ENCODE peak calls at places on chromosomes 3 and 15, in six cellular contexts. Z, S, V, R, G and F are unnamed samples.

GRCh38 chr3:131396170-131396569 is 14.6 kb downstream of the NUDT16 start:
- DNase-seq in S (no peak), R (no peak), V (no peak), G (no peak), Z (peak), F (peak)

GRCh38 chr15:50418041-50418583 is 6.1 kb upstream of the USP8 start:
- DNase-seq in Z (no peak), V (no peak), R (no peak), S (no peak), G (no peak), F (no peak)

GRCh38 chr3:54861248-54862067 is 66.4 kb downstream of the LRTM1 start:
- DNase-seq in V (no peak), G (no peak), S (no peak), R (no peak), Z (peak), F (no peak)

GRCh38 chr3:57967590-57967989 is 40.6 kb upstream of the FLNB start:
- DNase-seq in V (no peak), Z (no peak), G (peak), R (no peak), S (no peak), F (no peak)

GRCh38 chr3:115494826-115495225 is 128.5 kb upstream of the GAP43 start:
- DNase-seq in Z (no peak), V (no peak), R (no peak), S (no peak), G (no peak), F (no peak)

GRCh38 chr15:65189102-65189740 is 4.1 kb upstream of the CLPX start:
- DNase-seq in G (peak), R (no peak), V (peak), Z (no peak), S (no peak), F (peak)

GRCh38 chr3:71680588-71680987 is 44.6 kb downstream of the EIF4E3 start:
- DNase-seq in R (no peak), G (peak), S (no peak), V (peak), Z (no peak), F (no peak)

GRCh38 chr3:120689395-120689794 is 7.4 kb upstream of the HGD start:
- DNase-seq in Z (no peak), R (no peak), S (no peak), G (no peak), V (no peak), F (no peak)

GRCh38 chr15:51341366-51342248 is at the start of gene GLDN:
- DNase-seq in Z (peak), R (no peak), V (no peak), G (peak), S (no peak), F (no peak)

GRCh38 chr3:143595456-143596077 is 252.7 kb downstream of the SLC9A9 start:
- DNase-seq in Z (no peak), G (no peak), S (no peak), V (no peak), R (no peak), F (no peak)

GRCh38 chr15:94397377-94397776 is 166.0 kb downstream of the MCTP2 start:
- DNase-seq in V (no peak), G (no peak), S (no peak), R (no peak), Z (no peak), F (no peak)

GRCh38 chr15:40276927-40277326 is 5.9 kb downstream of the ANKRD63 start:
- DNase-seq in Z (no peak), S (no peak), V (no peak), G (no peak), R (no peak), F (no peak)

GRCh38 chr3:150202696-150203095 is 205.4 kb upstream of the TSC22D2 start:
- DNase-seq in V (no peak), S (no peak), Z (no peak), G (no peak), R (no peak), F (no peak)

GRCh38 chr15:67641453-67641852 is 99.0 kb downstream of the MAP2K5 start:
- DNase-seq in S (no peak), G (no peak), Z (no peak), R (no peak), V (no peak), F (no peak)

GRCh38 chr3:151599103-151599672 is 134.5 kb upstream of the AADACL2 start:
- DNase-seq in R (no peak), S (no peak), V (no peak), Z (no peak), G (no peak), F (no peak)

GRCh38 chr15:79964232-79964820 is 6.7 kb downstream of the BCL2A1 start:
- DNase-seq in S (no peak), Z (no peak), R (no peak), V (no peak), G (no peak), F (no peak)

GRCh38 chr3:1830851-1831250 is 267.8 kb upstream of the CNTN4 start:
- DNase-seq in S (no peak), Z (no peak), R (no peak), V (no peak), G (no peak), F (no peak)

GRCh38 chr15:20352241-20353200 is 189.1 kb downstream of the GOLGA6L6 start:
- DNase-seq in R (no peak), G (no peak), V (no peak), Z (no peak), S (no peak), F (no peak)

GRCh38 chr15:48415036-48415886 is 84.0 kb downstream of the DUT start:
- DNase-seq in Z (no peak), R (no peak), S (no peak), V (peak), G (no peak), F (no peak)

GRCh38 chr15:74845208-74845568 is 2.2 kb upstream of the ULK3 start:
- DNase-seq in Z (no peak), G (no peak), S (peak), V (no peak), R (no peak), F (no peak)

GRCh38 chr3:101509276-101509675 is 3.7 kb downstream of the SENP7 start:
- DNase-seq in Z (no peak), V (no peak), G (no peak), S (no peak), R (no peak), F (no peak)

GRCh38 chr15:34993413-34993812 is 5.3 kb upstream of the ZNF770 start:
- DNase-seq in Z (no peak), G (no peak), S (no peak), R (no peak), V (no peak), F (no peak)

GRCh38 chr3:188421836-188422540 is 268.0 kb downstream of the LPP start:
- DNase-seq in S (no peak), G (peak), V (no peak), R (no peak), Z (peak), F (no peak)

GRCh38 chr15:44812029-44812517 is 75.7 kb downstream of the TRIM69 start:
- DNase-seq in G (peak), V (no peak), Z (no peak), R (no peak), S (no peak), F (no peak)

GRCh38 chr15:25641762-25642161 is 202.9 kb upstream of the UBE3A start:
- DNase-seq in R (no peak), V (no peak), S (no peak), G (no peak), Z (no peak), F (no peak)

GRCh38 chr3:16740531-16740930 is 135.3 kb upstream of the DAZL start:
- DNase-seq in V (no peak), S (no peak), G (no peak), R (no peak), Z (no peak), F (peak)

GRCh38 chr3:46186856-46187700 is 21.0 kb downstream of the CCR1 start:
- DNase-seq in Z (no peak), R (no peak), V (no peak), S (no peak), G (no peak), F (no peak)

GRCh38 chr3:112699436-112699978 is 58.6 kb upstream of the CCDC80 start:
- DNase-seq in S (no peak), Z (no peak), R (peak), G (no peak), V (peak), F (no peak)